ENCODE peak calls at places on chromosomes 5 and 9, in four cellular contexts. One of them, this sample, is unnamed.

GRCh38 chr9:126307306-126308061 is 19.1 kb upstream of the MVB12B start:
- DNase-seq in substantia nigra: peak; percentile 58
- DNase-seq in activated gamma-delta T cell treated with Interleukin-2 at 50 U/mL for 16 hours: no peak
- DNase-seq in NCI-H2029 treated with DMSO at 0.1 percent for 48 hours: no peak
- DNase-seq in this sample: no peak

GRCh38 chr9:137967280-137967943 is 89.8 kb downstream of the CACNA1B start:
- DNase-seq in substantia nigra: no peak
- DNase-seq in activated gamma-delta T cell treated with Interleukin-2 at 50 U/mL for 16 hours: no peak
- DNase-seq in NCI-H2029 treated with DMSO at 0.1 percent for 48 hours: no peak
- DNase-seq in this sample: no peak

GRCh38 chr5:1211701-1212100 is 10.3 kb downstream of the SLC6A19 start:
- DNase-seq in substantia nigra: no peak
- DNase-seq in activated gamma-delta T cell treated with Interleukin-2 at 50 U/mL for 16 hours: no peak
- DNase-seq in NCI-H2029 treated with DMSO at 0.1 percent for 48 hours: no peak
- DNase-seq in this sample: no peak

GRCh38 chr5:79821-80220 is 12.1 kb upstream of the PLEKHG4B start:
- DNase-seq in substantia nigra: no peak
- DNase-seq in activated gamma-delta T cell treated with Interleukin-2 at 50 U/mL for 16 hours: no peak
- DNase-seq in NCI-H2029 treated with DMSO at 0.1 percent for 48 hours: no peak
- DNase-seq in this sample: no peak

GRCh38 chr9:91603940-91604339 is 180.3 kb upstream of the NFIL3 start:
- DNase-seq in substantia nigra: no peak
- DNase-seq in activated gamma-delta T cell treated with Interleukin-2 at 50 U/mL for 16 hours: no peak
- DNase-seq in NCI-H2029 treated with DMSO at 0.1 percent for 48 hours: no peak
- DNase-seq in this sample: no peak

GRCh38 chr5:129698661-129699060 is 49.2 kb upstream of the MINAR2 start:
- DNase-seq in substantia nigra: no peak
- DNase-seq in activated gamma-delta T cell treated with Interleukin-2 at 50 U/mL for 16 hours: no peak
- DNase-seq in NCI-H2029 treated with DMSO at 0.1 percent for 48 hours: no peak
- DNase-seq in this sample: no peak

GRCh38 chr5:55923177-55923872 is 71.4 kb downstream of the IL6ST start:
- DNase-seq in substantia nigra: no peak
- DNase-seq in activated gamma-delta T cell treated with Interleukin-2 at 50 U/mL for 16 hours: peak; percentile 15
- DNase-seq in NCI-H2029 treated with DMSO at 0.1 percent for 48 hours: no peak
- DNase-seq in this sample: no peak

GRCh38 chr5:36978196-36978595 is 101.6 kb downstream of the NIPBL start:
- DNase-seq in substantia nigra: no peak
- DNase-seq in activated gamma-delta T cell treated with Interleukin-2 at 50 U/mL for 16 hours: no peak
- DNase-seq in NCI-H2029 treated with DMSO at 0.1 percent for 48 hours: no peak
- DNase-seq in this sample: no peak

GRCh38 chr9:101037433-101037832 is 8.9 kb downstream of the PLPPR1 start:
- DNase-seq in substantia nigra: no peak
- DNase-seq in activated gamma-delta T cell treated with Interleukin-2 at 50 U/mL for 16 hours: no peak
- DNase-seq in NCI-H2029 treated with DMSO at 0.1 percent for 48 hours: no peak
- DNase-seq in this sample: no peak

GRCh38 chr9:128033609-128034008 is 33.5 kb downstream of the NAIF1 start:
- DNase-seq in substantia nigra: no peak
- DNase-seq in activated gamma-delta T cell treated with Interleukin-2 at 50 U/mL for 16 hours: no peak
- DNase-seq in NCI-H2029 treated with DMSO at 0.1 percent for 48 hours: no peak
- DNase-seq in this sample: no peak

GRCh38 chr9:116155700-116156045 is 2.1 kb downstream of the PAPPA start:
- DNase-seq in substantia nigra: no peak
- DNase-seq in activated gamma-delta T cell treated with Interleukin-2 at 50 U/mL for 16 hours: no peak
- DNase-seq in NCI-H2029 treated with DMSO at 0.1 percent for 48 hours: no peak
- DNase-seq in this sample: no peak

GRCh38 chr5:133106761-133107572 is 55.2 kb downstream of the HSPA4 start:
- DNase-seq in substantia nigra: no peak
- DNase-seq in activated gamma-delta T cell treated with Interleukin-2 at 50 U/mL for 16 hours: no peak
- DNase-seq in NCI-H2029 treated with DMSO at 0.1 percent for 48 hours: no peak
- DNase-seq in this sample: no peak

GRCh38 chr5:77935516-77936364 is 159.6 kb upstream of the TBCA start:
- DNase-seq in substantia nigra: no peak
- DNase-seq in activated gamma-delta T cell treated with Interleukin-2 at 50 U/mL for 16 hours: no peak
- DNase-seq in NCI-H2029 treated with DMSO at 0.1 percent for 48 hours: no peak
- DNase-seq in this sample: no peak